ENCODE peak calls at places on chromosomes 2 and 18, in eight cellular contexts. O is OCI-LY7, Q is left ventricle myocardium inferior, T is endothelial cell, M is MM.1S, N is MCF 10A, G is K562, P is cardiac fibroblast. H is an unnamed sample.

GRCh38 chr18:3852321-3852720 is 402.3 kb downstream of the TGIF1 start:
- DNase-seq in N (no peak), M (no peak), P (no peak), T (no peak), O (no peak), G (no peak), Q (no peak), H (no peak)

GRCh38 chr2:218861645-218862318 is 2.2 kb downstream of the WNT6 start:
- DNase-seq in P (no peak), M (no peak), T (no peak), O (no peak), Q (no peak), G (no peak), N (no peak), H (no peak)

GRCh38 chr2:201357216-201357615 is at the start of gene FLACC1:
- DNase-seq in M (no peak), Q (no peak), G (peak), T (no peak), N (peak), O (peak), P (peak), H (peak)

GRCh38 chr2:20424300-20425290 is 22.3 kb upstream of the RHOB start:
- DNase-seq in Q (peak), T (peak), O (peak), N (peak), M (peak), P (peak), G (peak), H (no peak)

GRCh38 chr2:195664528-195664927 is 7.5 kb downstream of the SLC39A10 start:
- DNase-seq in P (peak), Q (no peak), N (no peak), T (no peak), G (no peak), O (no peak), M (no peak), H (no peak)

GRCh38 chr18:41524674-41525470 is 430.2 kb upstream of the PIK3C3 start:
- DNase-seq in G (no peak), Q (no peak), O (no peak), T (no peak), M (no peak), P (no peak), N (no peak), H (no peak)

GRCh38 chr2:237540823-237541222 is 25.6 kb upstream of the PRLH start:
- DNase-seq in P (peak), G (no peak), T (no peak), O (no peak), M (no peak), N (peak), Q (peak), H (no peak)

GRCh38 chr2:26355038-26355995 is 8.7 kb upstream of the ADGRF3 start:
- DNase-seq in P (peak), M (no peak), T (no peak), G (peak), N (peak), Q (no peak), O (no peak), H (no peak)

GRCh38 chr2:96869281-96869823 is 528 bp downstream of the SEMA4C start:
- DNase-seq in Q (peak), G (peak), P (peak), O (no peak), T (peak), N (peak), M (no peak), H (peak)

GRCh38 chr2:44680424-44680971 is 261.0 kb upstream of the SIX3 start:
- DNase-seq in N (no peak), P (no peak), G (no peak), M (no peak), Q (no peak), O (no peak), T (no peak), H (no peak)

DNA sequence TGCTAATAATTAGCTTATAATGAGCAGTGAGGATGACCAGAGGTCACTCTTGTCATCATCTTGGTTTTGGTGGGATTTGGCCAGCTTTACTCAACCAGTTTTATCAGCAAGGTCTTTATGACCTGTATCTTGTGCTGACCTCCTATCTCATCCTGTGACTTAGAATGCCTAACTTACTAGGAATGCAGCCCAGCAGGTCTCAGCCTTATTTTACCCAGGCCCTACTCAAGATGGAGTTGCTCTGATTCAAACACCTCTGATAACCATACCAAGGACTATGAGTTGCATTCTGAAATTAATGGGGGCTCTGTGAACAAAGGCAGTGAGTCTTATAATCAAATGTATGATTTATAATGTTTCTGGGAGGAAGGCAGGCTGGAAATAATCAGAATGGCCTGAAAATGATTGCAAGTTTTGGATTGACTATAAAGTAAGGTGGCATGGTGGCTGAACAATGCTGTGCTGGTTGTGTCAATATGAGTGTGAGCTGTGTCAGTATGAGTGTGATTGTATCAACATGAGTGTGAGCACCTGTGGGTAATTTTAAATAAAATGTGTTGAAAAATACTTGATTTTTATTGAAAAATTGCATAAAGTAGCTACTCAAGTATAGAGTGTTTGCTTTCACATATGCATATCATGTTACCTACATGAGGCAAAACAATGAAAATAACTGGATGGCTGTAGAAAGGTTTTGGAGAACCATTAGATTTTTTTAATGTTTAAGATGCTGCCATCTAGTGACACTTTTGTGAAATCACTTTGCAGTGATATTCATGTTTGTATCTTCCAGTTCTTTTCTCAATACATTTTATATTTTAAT is 103.0 kb downstream of the KYNU start:
- DNase-seq in N (peak), O (peak), T (no peak), Q (no peak), G (no peak), M (peak), P (peak), H (no peak)
- TF ChIP-seq CTCF in N (peak), O (peak), T (peak), Q (peak), G (peak), M (peak), P (peak), H (peak)

GRCh38 chr2:64228923-64229322 is 84.7 kb upstream of the PELI1 start:
- DNase-seq in N (no peak), O (no peak), T (no peak), P (no peak), M (no peak), Q (no peak), G (no peak), H (no peak)

GRCh38 chr2:64227603-64228125 is 83.4 kb upstream of the PELI1 start:
- DNase-seq in G (no peak), O (no peak), N (no peak), Q (no peak), T (no peak), M (no peak), P (no peak), H (no peak)

GRCh38 chr2:64230540-64230939 is 86.3 kb upstream of the PELI1 start:
- DNase-seq in G (no peak), P (no peak), N (peak), Q (no peak), O (no peak), M (no peak), T (no peak), H (no peak)

GRCh38 chr2:64226611-64227010 is 82.4 kb upstream of the PELI1 start:
- DNase-seq in M (no peak), O (no peak), P (no peak), N (no peak), Q (no peak), T (no peak), G (no peak), H (no peak)

GRCh38 chr2:64228126-64228678 is 84.0 kb upstream of the PELI1 start:
- DNase-seq in T (peak), M (peak), P (peak), Q (peak), N (peak), G (peak), O (peak), H (peak)
- TF ChIP-seq CTCF in T (no peak), M (no peak), P (no peak), Q (peak), N (no peak), G (peak), O (no peak), H (no peak)

GRCh38 chr2:112762276-112762675 is 2.1 kb downstream of the CKAP2L start:
- DNase-seq in P (no peak), N (no peak), M (no peak), O (no peak), Q (no peak), T (no peak), G (no peak), H (no peak)

GRCh38 chr2:112767693-112768380 is 3.4 kb upstream of the CKAP2L start:
- DNase-seq in N (no peak), P (peak), M (peak), T (no peak), Q (no peak), G (no peak), O (no peak), H (no peak)

GRCh38 chr2:112768432-112768831 is 4.0 kb upstream of the CKAP2L start:
- DNase-seq in T (no peak), P (peak), G (no peak), M (no peak), O (no peak), N (no peak), Q (no peak), H (no peak)

GRCh38 chr2:112765251-112765650 is 842 bp upstream of the CKAP2L start:
- DNase-seq in M (peak), P (no peak), Q (no peak), T (no peak), G (no peak), O (peak), N (no peak), H (no peak)

DNA sequence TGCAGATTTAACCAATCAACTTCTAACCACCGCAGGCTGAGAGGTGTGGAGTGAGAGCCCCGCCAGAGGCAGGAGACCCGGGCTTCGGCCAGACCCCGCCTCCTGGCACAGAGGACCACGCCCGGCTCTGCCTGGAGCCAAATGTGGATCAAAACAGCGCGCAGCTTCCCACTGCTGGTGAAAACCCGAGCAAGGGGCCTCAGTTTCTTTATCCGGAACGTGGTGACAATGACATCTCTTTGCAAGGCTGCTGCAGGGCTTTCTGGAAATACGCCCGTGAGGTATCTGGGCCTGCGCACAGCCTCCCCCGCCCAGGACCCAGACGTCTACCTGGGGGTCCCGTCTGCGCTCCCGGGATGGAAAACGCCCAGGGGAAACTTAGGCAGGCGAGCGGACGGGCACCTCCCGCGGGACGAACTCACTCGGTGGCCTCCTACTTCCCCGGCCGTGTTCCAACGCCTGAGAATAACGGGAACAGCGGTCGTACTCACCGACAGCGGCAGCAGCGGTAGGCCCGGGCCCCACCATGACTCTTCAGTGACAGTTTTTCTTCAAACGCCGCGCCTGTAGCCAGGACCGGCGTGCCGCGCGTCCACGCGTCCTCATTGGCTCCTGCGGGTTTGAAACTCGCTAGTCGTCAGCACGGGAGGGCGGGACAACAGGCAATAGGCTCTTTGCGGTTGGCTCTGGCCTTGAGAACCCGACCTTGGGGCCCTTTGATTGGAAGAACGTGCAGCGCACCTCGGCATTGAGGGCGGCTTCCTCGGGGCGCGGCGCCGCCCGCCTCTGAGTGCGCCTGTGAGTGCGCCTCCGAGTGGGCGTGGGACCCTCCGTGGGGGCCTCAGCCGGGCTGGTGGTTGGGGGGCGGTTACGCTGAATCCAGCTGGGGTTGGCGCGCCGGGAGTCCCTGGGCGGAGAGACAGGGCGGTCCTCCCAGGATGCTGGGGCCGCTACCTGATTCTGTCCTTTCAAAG is at the start of gene CKAP2L:
- DNase-seq in Q (peak), M (peak), O (peak), N (peak), P (peak), T (peak), G (peak), H (peak)
- TF ChIP-seq CTCF in Q (no peak), M (no peak), O (no peak), N (no peak), P (no peak), T (no peak), G (no peak), H (no peak)

DNA sequence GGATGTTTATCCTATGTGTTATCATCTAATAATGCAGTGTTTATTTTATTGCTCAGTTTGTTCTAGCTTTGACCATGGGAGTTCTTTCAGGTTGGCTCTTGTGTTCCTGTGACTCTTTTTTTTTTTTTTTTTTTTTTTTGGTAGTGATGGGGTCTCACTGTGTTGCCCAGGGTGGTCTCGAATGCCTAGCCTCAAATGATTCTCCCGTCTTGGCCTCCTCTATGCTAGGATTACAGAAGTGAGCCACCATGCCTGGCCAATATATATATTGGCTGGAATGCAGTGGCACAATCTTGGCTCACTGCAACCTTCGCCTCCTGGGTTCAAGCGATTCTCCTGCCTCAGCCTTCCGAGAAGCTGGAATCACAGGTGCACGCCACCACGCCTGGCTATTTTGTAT is 18.9 kb upstream of the NFU1 start:
- DNase-seq in O (no peak), N (no peak), M (no peak), T (no peak), Q (no peak), P (no peak), G (no peak), H (no peak)
- TF ChIP-seq CTCF in O (no peak), N (no peak), M (no peak), T (no peak), Q (no peak), P (no peak), G (no peak), H (no peak)

GRCh38 chr18:8982416-8983183 is 119.9 kb upstream of the NDUFV2 start:
- DNase-seq in P (peak), M (peak), N (peak), T (peak), G (peak), Q (no peak), O (peak), H (no peak)
- TF ChIP-seq CTCF in P (peak), M (peak), N (peak), T (peak), G (peak), Q (peak), O (peak), H (no peak)